ENCODE peak calls at places on chromosomes 3 and 15, in seven cellular contexts. V is neuronal stem cell, I is IMR-90, K is mesenchymal stem cell, N is trophoblast cell, Y is H1, P is mesendoderm. W is an unnamed sample.

GRCh38 chr15:57866149-57866736 is 159.7 kb downstream of the POLR2M start:
- DNase-seq in V (peak), I (peak), K (peak), N (peak), Y (peak), P (peak), W (peak)

GRCh38 chr3:13684854-13685253 is 135.9 kb downstream of the FBLN2 start:
- DNase-seq in V (no peak), I (no peak), K (no peak), N (no peak), Y (no peak), P (no peak), W (no peak)

GRCh38 chr15:40084657-40085056 is 24.0 kb downstream of the BMF start:
- DNase-seq in V (no peak), I (no peak), K (no peak), N (no peak), Y (no peak), P (no peak), W (no peak)

GRCh38 chr3:126895178-126896066 is 87.5 kb upstream of the PLXNA1 start:
- DNase-seq in V (no peak), I (peak), K (peak), N (peak), Y (no peak), P (peak), W (no peak)

GRCh38 chr3:189457666-189458065 is 173.5 kb upstream of the TP63 start:
- DNase-seq in V (no peak), I (no peak), K (no peak), N (no peak), Y (no peak), P (no peak), W (no peak)

GRCh38 chr15:68658151-68658550 is 79.4 kb downstream of the CORO2B start:
- DNase-seq in V (no peak), I (no peak), K (no peak), N (no peak), Y (no peak), P (no peak), W (no peak)

GRCh38 chr3:61727435-61727834 is 166.1 kb downstream of the PTPRG start:
- DNase-seq in V (no peak), I (no peak), K (no peak), N (no peak), Y (no peak), P (no peak), W (no peak)

GRCh38 chr15:92228830-92229229 is 164.9 kb upstream of the ST8SIA2 start:
- DNase-seq in V (no peak), I (no peak), K (no peak), N (no peak), Y (no peak), P (no peak), W (no peak)

GRCh38 chr3:23704316-23704715 is 101.4 kb upstream of the UBE2E1 start:
- DNase-seq in V (no peak), I (no peak), K (peak), N (no peak), Y (no peak), P (no peak), W (no peak)

GRCh38 chr15:72140088-72140487 is 21.9 kb downstream of the SENP8 start:
- DNase-seq in V (no peak), I (no peak), K (no peak), N (no peak), Y (no peak), P (no peak), W (no peak)

GRCh38 chr3:64295594-64295993 is 70.3 kb upstream of the PRICKLE2 start:
- DNase-seq in V (no peak), I (peak), K (peak), N (no peak), Y (no peak), P (no peak), W (no peak)

GRCh38 chr15:49645937-49646336 is 25.1 kb downstream of the DTWD1 start:
- DNase-seq in V (no peak), I (peak), K (peak), N (peak), Y (no peak), P (no peak), W (no peak)

GRCh38 chr3:195150194-195151118 is 120.5 kb downstream of the XXYLT1 start:
- DNase-seq in V (no peak), I (peak), K (peak), N (no peak), Y (peak), P (peak), W (peak)

GRCh38 chr15:61186905-61187865 is 41.9 kb downstream of the RORA start:
- DNase-seq in V (no peak), I (no peak), K (no peak), N (no peak), Y (no peak), P (no peak), W (no peak)

GRCh38 chr3:96449803-96450202 is 364.6 kb upstream of the EPHA6 start:
- DNase-seq in V (peak), I (no peak), K (no peak), N (no peak), Y (no peak), P (peak), W (peak)

GRCh38 chr3:112499328-112499727 is at the start of gene BTLA:
- DNase-seq in V (no peak), I (no peak), K (no peak), N (no peak), Y (no peak), P (no peak), W (no peak)

GRCh38 chr3:59709702-59710555 is 660.1 kb upstream of the CFAP20DC start:
- DNase-seq in V (no peak), I (no peak), K (no peak), N (no peak), Y (no peak), P (no peak), W (no peak)

GRCh38 chr3:65042675-65043074 is 354.9 kb upstream of the ADAMTS9 start:
- DNase-seq in V (no peak), I (no peak), K (no peak), N (no peak), Y (no peak), P (no peak), W (no peak)

GRCh38 chr3:189457201-189457607 is 174.0 kb upstream of the TP63 start:
- DNase-seq in V (no peak), I (no peak), K (peak), N (peak), Y (no peak), P (no peak), W (no peak)

DNA sequence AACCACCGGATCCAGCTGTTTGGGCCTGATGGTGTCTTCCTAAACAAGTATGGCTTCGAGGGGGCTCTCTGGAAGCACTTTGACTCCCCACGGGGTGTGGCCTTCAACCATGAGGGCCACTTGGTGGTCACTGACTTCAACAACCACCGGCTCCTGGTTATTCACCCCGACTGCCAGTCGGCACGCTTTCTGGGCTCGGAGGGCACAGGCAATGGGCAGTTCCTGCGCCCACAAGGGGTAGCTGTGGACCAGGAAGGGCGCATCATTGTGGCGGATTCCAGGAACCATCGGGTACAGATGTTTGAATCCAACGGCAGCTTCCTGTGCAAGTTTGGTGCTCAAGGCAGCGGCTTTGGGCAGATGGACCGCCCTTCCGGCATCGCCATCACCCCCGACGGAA is 60.1 kb upstream of the CCR4 start:
- DNase-seq in V (no peak), I (no peak), K (no peak), N (no peak), Y (no peak), P (no peak), W (no peak)
- H3K18ac ChIP-seq in V (no peak), I (no peak), K (no peak), N (no peak), Y (no peak), P (no peak), W (no peak)

DNA sequence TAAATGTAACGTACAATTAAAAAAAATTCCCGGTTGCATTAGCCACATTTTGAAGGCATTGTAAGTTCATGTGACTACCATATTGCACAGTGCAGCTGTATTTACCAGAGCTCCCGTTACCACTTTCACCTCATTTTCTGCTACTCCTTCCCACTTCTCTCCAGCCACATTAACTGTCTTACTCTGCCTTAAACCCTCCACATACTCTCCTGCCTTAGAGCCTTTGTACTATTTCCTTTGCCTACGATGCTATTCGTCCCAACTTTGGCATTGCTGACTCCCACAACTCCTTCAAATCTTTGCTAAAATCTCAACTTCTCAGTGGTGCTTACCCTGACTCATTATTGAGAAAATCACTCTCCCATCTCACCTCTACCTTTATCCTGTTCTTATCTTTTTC is 115.2 kb downstream of the CADM2 start:
- DNase-seq in V (no peak), I (no peak), K (no peak), N (no peak), Y (no peak), P (peak), W (no peak)
- H3K18ac ChIP-seq in V (no peak), I (no peak), K (no peak), N (no peak), Y (no peak), P (no peak), W (no peak)

GRCh38 chr3:168878655-168879054 is 782.9 kb upstream of the GOLIM4 start:
- DNase-seq in V (no peak), I (peak), K (peak), N (peak), Y (no peak), P (peak), W (no peak)
- H3K18ac ChIP-seq in V (no peak), I (no peak), K (no peak), N (no peak), Y (no peak), P (no peak), W (no peak)

GRCh38 chr3:182149594-182149993 is 437.9 kb downstream of the SOX2 start:
- DNase-seq in V (no peak), I (no peak), K (no peak), N (no peak), Y (no peak), P (no peak), W (no peak)
- H3K18ac ChIP-seq in V (no peak), I (no peak), K (no peak), N (no peak), Y (no peak), P (no peak), W (no peak)

GRCh38 chr3:155335955-155336354 is 42.5 kb upstream of the STRIT1 start:
- DNase-seq in V (no peak), I (no peak), K (no peak), N (no peak), Y (no peak), P (no peak), W (no peak)
- H3K18ac ChIP-seq in V (no peak), I (no peak), K (no peak), N (no peak), Y (no peak), P (no peak), W (no peak)

DNA sequence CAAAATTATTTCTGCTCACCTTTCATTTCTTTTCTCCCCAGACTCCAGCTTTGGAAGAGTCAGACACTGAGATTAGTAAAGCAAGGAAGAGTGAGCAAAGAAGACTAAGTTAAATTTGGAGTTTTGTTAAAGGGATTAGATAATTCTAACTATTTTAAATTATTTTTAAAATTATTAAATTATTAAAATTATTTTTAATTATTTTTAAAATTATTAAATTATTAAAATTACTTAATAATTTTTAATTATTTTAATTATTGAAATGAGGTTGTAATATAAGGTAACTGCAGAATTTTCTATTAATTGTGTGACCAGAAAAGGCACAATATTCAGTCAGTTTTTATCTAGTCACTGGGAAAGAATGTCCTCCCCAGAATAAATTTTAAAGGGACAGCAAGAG is 185.0 kb upstream of the EOMES start:
- DNase-seq in V (no peak), I (no peak), K (no peak), N (no peak), Y (no peak), P (no peak), W (no peak)
- H3K18ac ChIP-seq in V (no peak), I (no peak), K (no peak), N (no peak), Y (no peak), P (no peak), W (no peak)

DNA sequence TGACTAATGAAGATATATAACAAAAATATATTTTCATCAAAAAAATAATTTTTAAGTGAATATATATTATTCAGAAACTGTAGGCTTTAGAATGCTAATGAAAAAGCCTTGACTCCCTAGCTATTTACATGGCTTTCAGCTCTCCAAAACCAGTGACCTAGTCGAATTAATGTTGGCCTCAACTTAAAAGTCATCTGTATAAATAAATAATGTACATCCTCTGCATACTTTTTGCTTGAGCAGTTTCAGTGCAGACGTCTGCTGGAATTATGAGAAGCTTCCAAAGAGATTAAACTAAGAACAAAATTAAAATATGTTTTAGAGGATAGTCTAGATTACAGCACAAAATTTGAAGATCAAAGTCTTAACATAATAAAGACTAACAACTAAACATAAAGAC is 520.4 kb upstream of the ALCAM start:
- DNase-seq in V (no peak), I (peak), K (no peak), N (no peak), Y (no peak), P (no peak), W (no peak)
- H3K18ac ChIP-seq in V (no peak), I (no peak), K (no peak), N (no peak), Y (no peak), P (no peak), W (no peak)

GRCh38 chr3:175337631-175338030 is 478.5 kb downstream of the NAALADL2 start:
- DNase-seq in V (no peak), I (no peak), K (no peak), N (no peak), Y (no peak), P (no peak), W (no peak)
- H3K18ac ChIP-seq in V (no peak), I (no peak), K (no peak), N (no peak), Y (no peak), P (no peak), W (no peak)